ENCODE peak calls at places on chromosomes 5 and 9, in four cellular contexts. One of them, this sample, is unnamed.

GRCh38 chr5:71836084-71836483 is 117.0 kb downstream of the CARTPT start:
- DNase-seq in left ventricle myocardium inferior: no peak
- DNase-seq in psoas muscle: no peak
- DNase-seq in heart left ventricle: no peak
- DNase-seq in this sample: no peak

GRCh38 chr9:70021026-70021571 is 22.5 kb upstream of the MAMDC2 start:
- DNase-seq in heart left ventricle: no peak
- DNase-seq in left ventricle myocardium inferior: peak; percentile 61
- DNase-seq in psoas muscle: no peak
- DNase-seq in this sample: peak; percentile 31

GRCh38 chr9:33184947-33185346 is 17.8 kb upstream of the B4GALT1 start:
- DNase-seq in left ventricle myocardium inferior: no peak
- DNase-seq in psoas muscle: no peak
- DNase-seq in heart left ventricle: no peak
- DNase-seq in this sample: no peak

GRCh38 chr9:99544526-99544925 is 277.2 kb upstream of the NR4A3 start:
- DNase-seq in psoas muscle: no peak
- DNase-seq in left ventricle myocardium inferior: no peak
- DNase-seq in heart left ventricle: no peak
- DNase-seq in this sample: no peak

GRCh38 chr5:176671399-176671798 is 24.1 kb downstream of the TSPAN17 start:
- DNase-seq in left ventricle myocardium inferior: no peak
- DNase-seq in heart left ventricle: no peak
- DNase-seq in psoas muscle: no peak
- DNase-seq in this sample: no peak

GRCh38 chr5:123696948-123697347 is 185.0 kb downstream of the CSNK1G3 start:
- DNase-seq in psoas muscle: peak; percentile 59
- DNase-seq in heart left ventricle: peak; percentile 74
- DNase-seq in left ventricle myocardium inferior: peak; percentile 77
- DNase-seq in this sample: peak; percentile 73

GRCh38 chr9:15724006-15724405 is 171.2 kb downstream of the CCDC171 start:
- DNase-seq in heart left ventricle: no peak
- DNase-seq in psoas muscle: no peak
- DNase-seq in left ventricle myocardium inferior: no peak
- DNase-seq in this sample: no peak

GRCh38 chr9:126523621-126524111 is 90.1 kb upstream of the LMX1B start:
- DNase-seq in psoas muscle: no peak
- DNase-seq in left ventricle myocardium inferior: no peak
- DNase-seq in heart left ventricle: no peak
- DNase-seq in this sample: no peak

GRCh38 chr5:42924686-42925085 is 113.0 kb upstream of the SELENOP start:
- DNase-seq in heart left ventricle: no peak
- DNase-seq in left ventricle myocardium inferior: no peak
- DNase-seq in psoas muscle: no peak
- DNase-seq in this sample: no peak

GRCh38 chr9:22041792-22042191 is 32.7 kb upstream of the CDKN2B start:
- DNase-seq in left ventricle myocardium inferior: no peak
- DNase-seq in psoas muscle: no peak
- DNase-seq in heart left ventricle: no peak
- DNase-seq in this sample: no peak

GRCh38 chr9:114281421-114282103 is 41.3 kb upstream of the ORM1 start:
- DNase-seq in left ventricle myocardium inferior: peak; percentile 72
- DNase-seq in heart left ventricle: peak; percentile 36
- DNase-seq in psoas muscle: peak; percentile 33
- DNase-seq in this sample: peak; percentile 58

GRCh38 chr5:155822177-155822576 is 504.8 kb upstream of the SGCD start:
- DNase-seq in heart left ventricle: no peak
- DNase-seq in left ventricle myocardium inferior: no peak
- DNase-seq in psoas muscle: no peak
- DNase-seq in this sample: no peak

GRCh38 chr5:41722359-41722950 is 147.8 kb downstream of the OXCT1 start:
- DNase-seq in psoas muscle: no peak
- DNase-seq in left ventricle myocardium inferior: no peak
- DNase-seq in heart left ventricle: no peak
- DNase-seq in this sample: no peak

GRCh38 chr9:13144176-13144820 is 135.2 kb downstream of the MPDZ start:
- DNase-seq in left ventricle myocardium inferior: no peak
- DNase-seq in heart left ventricle: no peak
- DNase-seq in psoas muscle: no peak
- DNase-seq in this sample: no peak

GRCh38 chr9:211557-211956 is 3.1 kb upstream of the DOCK8 start:
- DNase-seq in psoas muscle: no peak
- DNase-seq in left ventricle myocardium inferior: no peak
- DNase-seq in heart left ventricle: no peak
- DNase-seq in this sample: no peak

GRCh38 chr5:173659423-173659822 is 43.0 kb upstream of the BOD1 start:
- DNase-seq in heart left ventricle: no peak
- DNase-seq in left ventricle myocardium inferior: no peak
- DNase-seq in psoas muscle: no peak
- DNase-seq in this sample: no peak

GRCh38 chr9:112970939-112971338 is 41.1 kb downstream of the ZNF883 start:
- DNase-seq in left ventricle myocardium inferior: no peak
- DNase-seq in heart left ventricle: no peak
- DNase-seq in psoas muscle: no peak
- DNase-seq in this sample: no peak

GRCh38 chr9:36461341-36461740 is 61.3 kb upstream of the RNF38 start:
- DNase-seq in heart left ventricle: no peak
- DNase-seq in left ventricle myocardium inferior: no peak
- DNase-seq in psoas muscle: no peak
- DNase-seq in this sample: no peak

GRCh38 chr5:115869256-115869655 is 27.5 kb downstream of the AP3S1 start:
- DNase-seq in psoas muscle: no peak
- DNase-seq in heart left ventricle: no peak
- DNase-seq in left ventricle myocardium inferior: no peak
- DNase-seq in this sample: no peak

GRCh38 chr5:38938424-38938823 is 92.6 kb downstream of the OSMR start:
- DNase-seq in left ventricle myocardium inferior: no peak
- DNase-seq in psoas muscle: no peak
- DNase-seq in heart left ventricle: no peak
- DNase-seq in this sample: no peak

GRCh38 chr9:135243201-135244190 is 156.0 kb downstream of the OLFM1 start:
- DNase-seq in psoas muscle: peak; percentile 9
- DNase-seq in heart left ventricle: no peak
- DNase-seq in left ventricle myocardium inferior: no peak
- DNase-seq in this sample: peak; percentile 3

GRCh38 chr5:94057217-94057616 is 315.8 kb upstream of the POU5F2 start:
- DNase-seq in left ventricle myocardium inferior: no peak
- DNase-seq in heart left ventricle: no peak
- DNase-seq in psoas muscle: no peak
- DNase-seq in this sample: no peak

GRCh38 chr5:127019928-127020327 is 10.4 kb downstream of the MARCHF3 start:
- DNase-seq in heart left ventricle: no peak
- DNase-seq in left ventricle myocardium inferior: no peak
- DNase-seq in psoas muscle: no peak
- DNase-seq in this sample: no peak

GRCh38 chr9:111994831-111995458 is 98.3 kb downstream of the UGCG start:
- DNase-seq in heart left ventricle: no peak
- DNase-seq in psoas muscle: no peak
- DNase-seq in left ventricle myocardium inferior: no peak
- DNase-seq in this sample: no peak

GRCh38 chr9:99823392-99824377 is 2.0 kb downstream of the NR4A3 start:
- DNase-seq in left ventricle myocardium inferior: peak; percentile 17
- DNase-seq in psoas muscle: peak; percentile 24
- DNase-seq in heart left ventricle: peak; percentile 39
- DNase-seq in this sample: peak; percentile 39

GRCh38 chr9:68947842-68948569 is 65.9 kb downstream of the PRKACG start:
- DNase-seq in left ventricle myocardium inferior: no peak
- DNase-seq in heart left ventricle: no peak
- DNase-seq in psoas muscle: no peak
- DNase-seq in this sample: no peak

GRCh38 chr5:159156839-159157238 is 52.5 kb downstream of the RNF145 start:
- DNase-seq in heart left ventricle: peak; percentile 40
- DNase-seq in psoas muscle: no peak
- DNase-seq in left ventricle myocardium inferior: no peak
- DNase-seq in this sample: no peak

GRCh38 chr5:33223563-33224305 is 217.0 kb upstream of the TARS1 start:
- DNase-seq in heart left ventricle: no peak
- DNase-seq in left ventricle myocardium inferior: no peak
- DNase-seq in psoas muscle: no peak
- DNase-seq in this sample: no peak

GRCh38 chr5:56170557-56170956 is 62.6 kb downstream of the ANKRD55 start:
- DNase-seq in left ventricle myocardium inferior: no peak
- DNase-seq in heart left ventricle: peak; percentile 36
- DNase-seq in psoas muscle: no peak
- DNase-seq in this sample: peak; percentile 51

GRCh38 chr5:10602031-10602806 is 38.3 kb downstream of the ANKRD33B start:
- DNase-seq in heart left ventricle: peak; percentile 51
- DNase-seq in psoas muscle: no peak
- DNase-seq in left ventricle myocardium inferior: peak; percentile 40
- DNase-seq in this sample: peak; percentile 40

GRCh38 chr9:114102484-114102883 is 3.4 kb upstream of the KIF12 start:
- DNase-seq in left ventricle myocardium inferior: no peak
- DNase-seq in psoas muscle: no peak
- DNase-seq in heart left ventricle: no peak
- DNase-seq in this sample: no peak

GRCh38 chr9:126036881-126037291 is 289.7 kb downstream of the PBX3 start:
- DNase-seq in psoas muscle: no peak
- DNase-seq in heart left ventricle: no peak
- DNase-seq in left ventricle myocardium inferior: no peak
- DNase-seq in this sample: no peak

GRCh38 chr5:160254706-160255105 is 25.4 kb downstream of the FABP6 start:
- DNase-seq in left ventricle myocardium inferior: no peak
- DNase-seq in heart left ventricle: no peak
- DNase-seq in psoas muscle: no peak
- DNase-seq in this sample: no peak

GRCh38 chr9:134381671-134382505 is 55.6 kb downstream of the RXRA start:
- DNase-seq in psoas muscle: no peak
- DNase-seq in heart left ventricle: no peak
- DNase-seq in left ventricle myocardium inferior: peak; percentile 61
- DNase-seq in this sample: peak; percentile 70

GRCh38 chr5:82922086-82922734 is 155.0 kb downstream of the TMEM167A start:
- DNase-seq in psoas muscle: no peak
- DNase-seq in left ventricle myocardium inferior: no peak
- DNase-seq in heart left ventricle: no peak
- DNase-seq in this sample: no peak

GRCh38 chr5:180809403-180810209 is 7.0 kb upstream of the MGAT1 start:
- DNase-seq in heart left ventricle: peak; percentile 94
- DNase-seq in psoas muscle: peak; percentile 93
- DNase-seq in left ventricle myocardium inferior: peak; percentile 91
- DNase-seq in this sample: peak; percentile 93

GRCh38 chr5:149445739-149446369 is 66.8 kb upstream of the IL17B start:
- DNase-seq in psoas muscle: no peak
- DNase-seq in heart left ventricle: no peak
- DNase-seq in left ventricle myocardium inferior: no peak
- DNase-seq in this sample: no peak
- H3K27ac ChIP-seq in psoas muscle: peak overlapping the region; percentile 59
- H3K27ac ChIP-seq in heart left ventricle: peak overlapping the region; percentile 21
- H3K27ac ChIP-seq in left ventricle myocardium inferior: peak overlapping the region; percentile 91
- H3K27ac ChIP-seq in this sample: no peak overlapping the region

DNA sequence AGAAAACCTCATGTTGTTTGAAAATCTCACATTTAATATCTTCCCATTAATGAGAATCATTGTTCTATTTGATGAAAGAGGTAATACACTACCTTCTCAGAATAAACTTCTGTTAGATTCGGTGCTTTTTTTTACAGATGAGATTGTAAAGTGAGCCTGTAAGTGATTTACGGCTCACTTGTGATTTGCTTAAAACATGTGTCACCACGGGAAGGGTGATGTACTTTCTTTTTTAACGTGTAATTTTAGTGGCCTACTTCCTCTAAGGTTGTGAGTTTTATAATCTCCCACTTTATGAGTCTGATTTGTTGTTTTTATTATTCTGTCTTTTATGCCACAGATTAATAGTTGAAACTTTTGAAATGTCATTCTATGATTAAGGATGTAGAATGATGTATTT is 15.9 kb downstream of the ANXA1 start:
- DNase-seq in psoas muscle: no peak
- DNase-seq in left ventricle myocardium inferior: no peak
- DNase-seq in heart left ventricle: no peak
- DNase-seq in this sample: no peak
- H3K36me3 ChIP-seq in psoas muscle: no peaks in the 10 kb centered on the region
- H3K36me3 ChIP-seq in left ventricle myocardium inferior: peaks cover 74% of the 10 kb centered on the region
- H3K36me3 ChIP-seq in heart left ventricle: peaks cover 94% of the 10 kb centered on the region
- H3K36me3 ChIP-seq in this sample: peaks cover 91% of the 10 kb centered on the region

GRCh38 chr5:143102414-143102813 is 301.1 kb downstream of the NR3C1 start:
- DNase-seq in left ventricle myocardium inferior: no peak
- DNase-seq in psoas muscle: peak; percentile 23
- DNase-seq in heart left ventricle: no peak
- DNase-seq in this sample: no peak

GRCh38 chr5:143105216-143105905 is 298.1 kb downstream of the NR3C1 start:
- DNase-seq in heart left ventricle: no peak
- DNase-seq in psoas muscle: no peak
- DNase-seq in left ventricle myocardium inferior: no peak
- DNase-seq in this sample: no peak

GRCh38 chr5:143101740-143102386 is 301.6 kb downstream of the NR3C1 start:
- DNase-seq in heart left ventricle: no peak
- DNase-seq in left ventricle myocardium inferior: no peak
- DNase-seq in psoas muscle: no peak
- DNase-seq in this sample: peak; percentile 18

GRCh38 chr5:143108498-143109128 is 294.9 kb downstream of the NR3C1 start:
- DNase-seq in heart left ventricle: peak; percentile 66
- DNase-seq in psoas muscle: no peak
- DNase-seq in left ventricle myocardium inferior: peak; percentile 62
- DNase-seq in this sample: peak; percentile 67

GRCh38 chr5:143106175-143106574 is 297.3 kb downstream of the NR3C1 start:
- DNase-seq in psoas muscle: peak; percentile 13
- DNase-seq in heart left ventricle: peak; percentile 38
- DNase-seq in left ventricle myocardium inferior: no peak
- DNase-seq in this sample: peak; percentile 51
- TF ChIP-seq CTCF in psoas muscle: peak; percentile 23
- TF ChIP-seq CTCF in heart left ventricle: peak; percentile 45
- TF ChIP-seq CTCF in left ventricle myocardium inferior: peak; percentile 46
- TF ChIP-seq CTCF in this sample: peak; percentile 35

GRCh38 chr9:131194767-131195166 is 69.4 kb downstream of the NUP214 start:
- DNase-seq in psoas muscle: no peak
- DNase-seq in heart left ventricle: no peak
- DNase-seq in left ventricle myocardium inferior: no peak
- DNase-seq in this sample: no peak
- H3K27ac ChIP-seq in psoas muscle: no peak overlapping the region
- H3K27ac ChIP-seq in heart left ventricle: no peak overlapping the region
- H3K27ac ChIP-seq in left ventricle myocardium inferior: no peak overlapping the region
- H3K27ac ChIP-seq in this sample: no peak overlapping the region